ENCODE peak calls at places on chromosomes 6 and 20, in five cellular contexts. One of them, this sample, is unnamed.

GRCh38 chr20:48066256-48066655 is 281.0 kb upstream of the SULF2 start:
- DNase-seq in transverse colon: no peak
- DNase-seq in upper lobe of left lung: no peak
- DNase-seq in testis: no peak
- DNase-seq in body of pancreas: no peak
- DNase-seq in this sample: no peak

GRCh38 chr6:163349696-163350095 is 64.8 kb upstream of the QKI start:
- DNase-seq in transverse colon: no peak
- DNase-seq in upper lobe of left lung: no peak
- DNase-seq in testis: no peak
- DNase-seq in body of pancreas: no peak
- DNase-seq in this sample: no peak

GRCh38 chr20:35462351-35462750 is 7.0 kb downstream of the CEP250 start:
- DNase-seq in transverse colon: no peak
- DNase-seq in upper lobe of left lung: no peak
- DNase-seq in testis: no peak
- DNase-seq in body of pancreas: no peak
- DNase-seq in this sample: no peak

GRCh38 chr6:24755284-24755683 is 19.5 kb upstream of the GMNN start:
- DNase-seq in transverse colon: no peak
- DNase-seq in upper lobe of left lung: no peak
- DNase-seq in testis: no peak
- DNase-seq in body of pancreas: no peak
- DNase-seq in this sample: no peak

GRCh38 chr6:20652276-20652675 is 118.0 kb downstream of the CDKAL1 start:
- DNase-seq in transverse colon: no peak
- DNase-seq in upper lobe of left lung: no peak
- DNase-seq in testis: no peak
- DNase-seq in body of pancreas: no peak
- DNase-seq in this sample: no peak

GRCh38 chr20:326645-327031 is 1.3 kb downstream of the SOX12 start:
- DNase-seq in transverse colon: peak
- DNase-seq in upper lobe of left lung: no peak
- DNase-seq in testis: no peak
- DNase-seq in body of pancreas: peak
- DNase-seq in this sample: no peak

GRCh38 chr6:149129401-149130077 is 188.0 kb upstream of the TAB2 start:
- DNase-seq in transverse colon: no peak
- DNase-seq in upper lobe of left lung: no peak
- DNase-seq in testis: no peak
- DNase-seq in body of pancreas: no peak
- DNase-seq in this sample: no peak

GRCh38 chr6:105757512-105758200 is 328.5 kb upstream of the PRDM1 start:
- DNase-seq in transverse colon: peak
- DNase-seq in upper lobe of left lung: no peak
- DNase-seq in testis: no peak
- DNase-seq in body of pancreas: no peak
- DNase-seq in this sample: no peak

GRCh38 chr6:166553563-166554271 is 32.8 kb downstream of the RAMACL start:
- DNase-seq in transverse colon: no peak
- DNase-seq in upper lobe of left lung: no peak
- DNase-seq in testis: no peak
- DNase-seq in body of pancreas: no peak
- DNase-seq in this sample: no peak

GRCh38 chr6:43092635-43093034 is 16.5 kb downstream of the PTK7 start:
- DNase-seq in transverse colon: no peak
- DNase-seq in upper lobe of left lung: no peak
- DNase-seq in testis: no peak
- DNase-seq in body of pancreas: no peak
- DNase-seq in this sample: no peak

GRCh38 chr6:101226677-101227135 is 166.8 kb upstream of the GRIK2 start:
- DNase-seq in transverse colon: no peak
- DNase-seq in upper lobe of left lung: no peak
- DNase-seq in testis: peak
- DNase-seq in body of pancreas: no peak
- DNase-seq in this sample: no peak

GRCh38 chr6:163415620-163416379 is 1.3 kb downstream of the QKI start:
- DNase-seq in transverse colon: peak
- DNase-seq in upper lobe of left lung: peak
- DNase-seq in testis: peak
- DNase-seq in body of pancreas: peak
- DNase-seq in this sample: no peak

GRCh38 chr20:59561228-59561605 is 43.1 kb upstream of the PHACTR3 start:
- DNase-seq in transverse colon: no peak
- DNase-seq in upper lobe of left lung: no peak
- DNase-seq in testis: no peak
- DNase-seq in body of pancreas: no peak
- DNase-seq in this sample: peak

GRCh38 chr6:12467706-12468670 is 177.8 kb downstream of the EDN1 start:
- DNase-seq in transverse colon: no peak
- DNase-seq in upper lobe of left lung: no peak
- DNase-seq in testis: no peak
- DNase-seq in body of pancreas: no peak
- DNase-seq in this sample: no peak

GRCh38 chr20:55333798-55334197 is 671.5 kb downstream of the CBLN4 start:
- DNase-seq in transverse colon: no peak
- DNase-seq in upper lobe of left lung: no peak
- DNase-seq in testis: no peak
- DNase-seq in body of pancreas: no peak
- DNase-seq in this sample: no peak

GRCh38 chr6:6758915-6759654 is 170.6 kb downstream of the LY86 start:
- DNase-seq in transverse colon: peak
- DNase-seq in upper lobe of left lung: peak
- DNase-seq in testis: peak
- DNase-seq in body of pancreas: peak
- DNase-seq in this sample: no peak

GRCh38 chr20:877814-878213 is 38.3 kb downstream of the ANGPT4 start:
- DNase-seq in transverse colon: no peak
- DNase-seq in upper lobe of left lung: no peak
- DNase-seq in testis: no peak
- DNase-seq in body of pancreas: no peak
- DNase-seq in this sample: no peak

GRCh38 chr6:74137910-74138309 is 441.9 kb downstream of the CD109 start:
- DNase-seq in transverse colon: no peak
- DNase-seq in upper lobe of left lung: no peak
- DNase-seq in testis: no peak
- DNase-seq in body of pancreas: no peak
- DNase-seq in this sample: no peak

GRCh38 chr20:45020236-45020886 is 54.0 kb downstream of the STK4 start:
- DNase-seq in transverse colon: peak
- DNase-seq in upper lobe of left lung: peak
- DNase-seq in testis: no peak
- DNase-seq in body of pancreas: no peak
- DNase-seq in this sample: no peak

GRCh38 chr6:82554706-82555105 is 191.1 kb downstream of the TPBG start:
- DNase-seq in transverse colon: no peak
- DNase-seq in upper lobe of left lung: no peak
- DNase-seq in testis: no peak
- DNase-seq in body of pancreas: no peak
- DNase-seq in this sample: no peak

GRCh38 chr6:37033819-37034790 is 28.6 kb downstream of the FGD2 start:
- DNase-seq in transverse colon: no peak
- DNase-seq in upper lobe of left lung: no peak
- DNase-seq in testis: no peak
- DNase-seq in body of pancreas: no peak
- DNase-seq in this sample: no peak

GRCh38 chr6:1424306-1424927 is 35.0 kb downstream of the FOXF2 start:
- DNase-seq in transverse colon: peak
- DNase-seq in upper lobe of left lung: peak
- DNase-seq in testis: peak
- DNase-seq in body of pancreas: peak
- DNase-seq in this sample: no peak

GRCh38 chr20:64265201-64265600 is 9.7 kb downstream of the PCMTD2 start:
- DNase-seq in transverse colon: no peak
- DNase-seq in upper lobe of left lung: no peak
- DNase-seq in testis: no peak
- DNase-seq in body of pancreas: no peak
- DNase-seq in this sample: no peak

GRCh38 chr6:19070520-19070919 is 683.4 kb downstream of the RNF144B start:
- DNase-seq in transverse colon: no peak
- DNase-seq in upper lobe of left lung: no peak
- DNase-seq in testis: no peak
- DNase-seq in body of pancreas: no peak
- DNase-seq in this sample: no peak

GRCh38 chr20:20367681-20368413 is at the start of gene INSM1:
- DNase-seq in transverse colon: no peak
- DNase-seq in upper lobe of left lung: no peak
- DNase-seq in testis: peak
- DNase-seq in body of pancreas: no peak
- DNase-seq in this sample: no peak

GRCh38 chr6:117409420-117409819 is 16.3 kb downstream of the ROS1 start:
- DNase-seq in transverse colon: no peak
- DNase-seq in upper lobe of left lung: no peak
- DNase-seq in testis: no peak
- DNase-seq in body of pancreas: no peak
- DNase-seq in this sample: no peak

GRCh38 chr6:125612400-125612846 is 137.0 kb upstream of the HEY2 start:
- DNase-seq in transverse colon: no peak
- DNase-seq in upper lobe of left lung: no peak
- DNase-seq in testis: no peak
- DNase-seq in body of pancreas: no peak
- DNase-seq in this sample: no peak

GRCh38 chr6:52635049-52635577 is 35.8 kb upstream of the TMEM14A start:
- DNase-seq in transverse colon: no peak
- DNase-seq in upper lobe of left lung: no peak
- DNase-seq in testis: no peak
- DNase-seq in body of pancreas: no peak
- DNase-seq in this sample: no peak

GRCh38 chr6:36133148-36133547 is 2.8 kb downstream of the MAPK13 start:
- DNase-seq in transverse colon: no peak
- DNase-seq in upper lobe of left lung: no peak
- DNase-seq in testis: no peak
- DNase-seq in body of pancreas: no peak
- DNase-seq in this sample: no peak

GRCh38 chr6:14645221-14645620 is 527.6 kb downstream of the CD83 start:
- DNase-seq in transverse colon: no peak
- DNase-seq in upper lobe of left lung: no peak
- DNase-seq in testis: no peak
- DNase-seq in body of pancreas: no peak
- DNase-seq in this sample: no peak
- H3K27ac ChIP-seq in transverse colon: no peak
- H3K27ac ChIP-seq in upper lobe of left lung: no peak
- H3K27ac ChIP-seq in testis: no peak
- H3K27ac ChIP-seq in body of pancreas: no peak
- H3K27ac ChIP-seq in this sample: no peak

GRCh38 chr20:32651537-32651936 is 22.2 kb downstream of the C20orf203 start:
- DNase-seq in transverse colon: no peak
- DNase-seq in upper lobe of left lung: no peak
- DNase-seq in testis: no peak
- DNase-seq in body of pancreas: no peak
- DNase-seq in this sample: no peak
- TF ChIP-seq POLR2A in transverse colon: no peak
- TF ChIP-seq POLR2A in upper lobe of left lung: no peak
- TF ChIP-seq POLR2A in testis: no peak
- TF ChIP-seq POLR2A in body of pancreas: no peak
- TF ChIP-seq POLR2A in this sample: no peak

DNA sequence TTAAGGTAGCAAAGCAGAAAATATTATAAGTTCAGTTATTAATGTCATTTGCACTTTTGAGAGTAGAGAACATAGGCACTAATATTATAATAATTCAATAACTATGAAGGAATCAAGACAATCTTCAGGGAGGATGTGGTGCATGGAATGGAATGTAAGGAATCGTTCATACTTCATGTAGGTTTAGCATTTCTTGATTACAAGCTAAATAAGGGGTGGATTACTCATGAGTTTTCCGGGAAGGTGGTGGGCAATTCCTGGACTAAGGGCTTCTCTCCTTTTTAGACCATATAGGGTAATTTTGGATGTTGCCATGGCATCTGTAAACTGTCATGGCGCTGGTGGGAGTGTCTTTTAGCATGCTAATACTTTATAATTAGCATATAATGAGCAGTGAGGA is 9.1 kb upstream of the BTNL2 start:
- DNase-seq in transverse colon: no peak
- DNase-seq in upper lobe of left lung: no peak
- DNase-seq in testis: no peak
- DNase-seq in body of pancreas: no peak
- DNase-seq in this sample: no peak
- H3K27ac ChIP-seq in transverse colon: no peak
- H3K27ac ChIP-seq in upper lobe of left lung: no peak
- H3K27ac ChIP-seq in testis: no peak
- H3K27ac ChIP-seq in body of pancreas: no peak
- H3K27ac ChIP-seq in this sample: no peak

GRCh38 chr6:135088232-135088760 is 33.7 kb upstream of the HBS1L start:
- DNase-seq in transverse colon: no peak
- DNase-seq in upper lobe of left lung: no peak
- DNase-seq in testis: no peak
- DNase-seq in body of pancreas: no peak
- DNase-seq in this sample: no peak

GRCh38 chr6:135090819-135091218 is 36.2 kb upstream of the HBS1L start:
- DNase-seq in transverse colon: no peak
- DNase-seq in upper lobe of left lung: no peak
- DNase-seq in testis: no peak
- DNase-seq in body of pancreas: no peak
- DNase-seq in this sample: no peak

GRCh38 chr6:135087803-135088202 is 33.2 kb upstream of the HBS1L start:
- DNase-seq in transverse colon: no peak
- DNase-seq in upper lobe of left lung: no peak
- DNase-seq in testis: no peak
- DNase-seq in body of pancreas: peak
- DNase-seq in this sample: no peak

GRCh38 chr6:135089901-135090300 is 35.3 kb upstream of the HBS1L start:
- DNase-seq in transverse colon: no peak
- DNase-seq in upper lobe of left lung: no peak
- DNase-seq in testis: no peak
- DNase-seq in body of pancreas: no peak
- DNase-seq in this sample: no peak

DNA sequence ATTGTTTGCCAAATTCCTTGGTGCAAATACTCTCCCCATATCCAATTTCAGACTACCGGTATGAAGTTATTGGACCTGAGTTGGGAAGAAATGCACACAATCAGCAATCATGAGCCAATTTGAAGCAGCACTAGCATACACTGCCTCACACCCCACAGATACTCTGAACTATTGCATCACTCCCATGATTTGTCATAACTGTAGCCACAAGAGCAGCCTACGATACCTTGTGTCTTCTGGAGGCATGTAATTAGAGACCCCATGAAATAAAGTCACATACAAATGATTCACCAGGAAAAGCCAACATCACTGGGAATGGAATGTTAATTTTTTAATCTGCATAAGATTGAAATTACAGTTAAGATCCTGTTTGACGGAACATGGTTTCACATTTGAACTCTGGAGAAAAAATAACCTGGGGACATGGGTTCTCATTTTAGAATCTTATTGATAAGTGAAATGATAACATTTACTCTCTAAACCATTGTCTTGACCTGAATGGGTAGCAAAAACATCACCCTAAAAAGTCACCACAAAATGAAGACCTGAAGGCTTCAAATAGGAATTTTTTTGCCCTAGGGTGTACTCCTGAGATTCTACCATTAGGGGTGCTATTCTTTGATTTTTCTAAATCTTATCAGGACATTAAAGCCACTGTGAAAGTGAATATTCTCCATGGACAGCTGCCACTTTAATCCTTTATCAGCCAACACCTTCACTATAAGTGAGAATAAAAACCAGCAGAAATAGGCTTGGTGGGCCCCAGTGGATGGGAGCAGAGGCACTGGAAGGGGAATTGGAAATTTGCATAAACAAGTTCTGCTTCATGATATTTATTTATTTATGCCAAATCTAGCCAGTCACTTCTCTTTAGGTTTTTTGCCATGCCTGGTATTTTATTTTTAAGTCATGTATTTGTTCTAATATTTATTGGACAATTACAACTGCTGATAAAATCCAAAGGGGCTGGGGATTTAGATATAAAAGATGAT is 34.5 kb upstream of the HBS1L start:
- DNase-seq in transverse colon: no peak
- DNase-seq in upper lobe of left lung: no peak
- DNase-seq in testis: no peak
- DNase-seq in body of pancreas: no peak
- DNase-seq in this sample: no peak
- TF ChIP-seq POLR2A in transverse colon: no peak
- TF ChIP-seq POLR2A in upper lobe of left lung: no peak
- TF ChIP-seq POLR2A in testis: no peak
- TF ChIP-seq POLR2A in body of pancreas: no peak
- TF ChIP-seq POLR2A in this sample: no peak

This sample was measured in vagina.